ENCODE peak calls at places on chromosomes 16 and 17, in eight cellular contexts. One of them, this sample, is unnamed.

GRCh38 chr17:65514082-65514481 is 47.4 kb downstream of the AXIN2 start:
- DNase-seq in NCI-H2107: no peak
- DNase-seq in stimulated activated CD4-positive, alpha-beta T cell treated with anti-CD3 and anti-CD28 coated beads, Interleukin-1b, Interleukin-23, amount 100 ng/mL, for 24 hours: no peak
- DNase-seq in Panc1: no peak
- DNase-seq in fibroblast of villous mesenchyme: no peak
- DNase-seq in Ammon's horn: no peak
- DNase-seq in cardiac muscle cell: peak
- DNase-seq in stimulated activated CD8-positive, alpha-beta memory T cell treated with anti-CD3 and anti-CD28 coated beads, Interleukin-7, amount 100 ng/mL, for 24 hours: no peak
- DNase-seq in this sample: no peak

GRCh38 chr17:57706761-57707160 is 38.3 kb downstream of the CCDC182 start:
- DNase-seq in stimulated activated CD4-positive, alpha-beta T cell treated with anti-CD3 and anti-CD28 coated beads, Interleukin-1b, Interleukin-23, amount 100 ng/mL, for 24 hours: no peak
- DNase-seq in stimulated activated CD8-positive, alpha-beta memory T cell treated with anti-CD3 and anti-CD28 coated beads, Interleukin-7, amount 100 ng/mL, for 24 hours: no peak
- DNase-seq in Ammon's horn: no peak
- DNase-seq in NCI-H2107: no peak
- DNase-seq in cardiac muscle cell: no peak
- DNase-seq in Panc1: no peak
- DNase-seq in fibroblast of villous mesenchyme: no peak
- DNase-seq in this sample: no peak

GRCh38 chr17:691423-691822 is 23.2 kb downstream of the VPS53 start:
- DNase-seq in fibroblast of villous mesenchyme: peak
- DNase-seq in stimulated activated CD8-positive, alpha-beta memory T cell treated with anti-CD3 and anti-CD28 coated beads, Interleukin-7, amount 100 ng/mL, for 24 hours: no peak
- DNase-seq in NCI-H2107: no peak
- DNase-seq in cardiac muscle cell: no peak
- DNase-seq in Ammon's horn: no peak
- DNase-seq in stimulated activated CD4-positive, alpha-beta T cell treated with anti-CD3 and anti-CD28 coated beads, Interleukin-1b, Interleukin-23, amount 100 ng/mL, for 24 hours: no peak
- DNase-seq in Panc1: no peak
- DNase-seq in this sample: no peak

GRCh38 chr17:64615025-64615677 is 47.0 kb downstream of the SMURF2 start:
- DNase-seq in cardiac muscle cell: peak
- DNase-seq in fibroblast of villous mesenchyme: peak
- DNase-seq in Panc1: no peak
- DNase-seq in NCI-H2107: no peak
- DNase-seq in Ammon's horn: no peak
- DNase-seq in stimulated activated CD8-positive, alpha-beta memory T cell treated with anti-CD3 and anti-CD28 coated beads, Interleukin-7, amount 100 ng/mL, for 24 hours: no peak
- DNase-seq in stimulated activated CD4-positive, alpha-beta T cell treated with anti-CD3 and anti-CD28 coated beads, Interleukin-1b, Interleukin-23, amount 100 ng/mL, for 24 hours: no peak
- DNase-seq in this sample: no peak

GRCh38 chr16:4316103-4316731 is 350 bp downstream of the GLIS2 start:
- DNase-seq in stimulated activated CD4-positive, alpha-beta T cell treated with anti-CD3 and anti-CD28 coated beads, Interleukin-1b, Interleukin-23, amount 100 ng/mL, for 24 hours: no peak
- DNase-seq in NCI-H2107: no peak
- DNase-seq in Panc1: no peak
- DNase-seq in Ammon's horn: no peak
- DNase-seq in cardiac muscle cell: peak
- DNase-seq in stimulated activated CD8-positive, alpha-beta memory T cell treated with anti-CD3 and anti-CD28 coated beads, Interleukin-7, amount 100 ng/mL, for 24 hours: no peak
- DNase-seq in fibroblast of villous mesenchyme: no peak
- DNase-seq in this sample: no peak

GRCh38 chr17:32124985-32125847 is 17.1 kb upstream of the RHOT1 start:
- DNase-seq in NCI-H2107: no peak
- DNase-seq in cardiac muscle cell: no peak
- DNase-seq in stimulated activated CD4-positive, alpha-beta T cell treated with anti-CD3 and anti-CD28 coated beads, Interleukin-1b, Interleukin-23, amount 100 ng/mL, for 24 hours: no peak
- DNase-seq in Panc1: no peak
- DNase-seq in Ammon's horn: no peak
- DNase-seq in stimulated activated CD8-positive, alpha-beta memory T cell treated with anti-CD3 and anti-CD28 coated beads, Interleukin-7, amount 100 ng/mL, for 24 hours: no peak
- DNase-seq in fibroblast of villous mesenchyme: no peak
- DNase-seq in this sample: no peak

GRCh38 chr16:27177031-27177774 is 26.1 kb upstream of the KDM8 start:
- DNase-seq in fibroblast of villous mesenchyme: peak
- DNase-seq in NCI-H2107: no peak
- DNase-seq in Panc1: peak
- DNase-seq in cardiac muscle cell: peak
- DNase-seq in stimulated activated CD8-positive, alpha-beta memory T cell treated with anti-CD3 and anti-CD28 coated beads, Interleukin-7, amount 100 ng/mL, for 24 hours: no peak
- DNase-seq in Ammon's horn: no peak
- DNase-seq in stimulated activated CD4-positive, alpha-beta T cell treated with anti-CD3 and anti-CD28 coated beads, Interleukin-1b, Interleukin-23, amount 100 ng/mL, for 24 hours: no peak
- DNase-seq in this sample: no peak

GRCh38 chr16:71867934-71868333 is 16.0 kb downstream of the ZNF821 start:
- DNase-seq in stimulated activated CD8-positive, alpha-beta memory T cell treated with anti-CD3 and anti-CD28 coated beads, Interleukin-7, amount 100 ng/mL, for 24 hours: no peak
- DNase-seq in NCI-H2107: peak
- DNase-seq in stimulated activated CD4-positive, alpha-beta T cell treated with anti-CD3 and anti-CD28 coated beads, Interleukin-1b, Interleukin-23, amount 100 ng/mL, for 24 hours: no peak
- DNase-seq in cardiac muscle cell: no peak
- DNase-seq in Ammon's horn: peak
- DNase-seq in Panc1: no peak
- DNase-seq in fibroblast of villous mesenchyme: no peak
- DNase-seq in this sample: no peak

GRCh38 chr16:69711115-69711740 is 15.1 kb downstream of the NQO1 start:
- DNase-seq in cardiac muscle cell: peak
- DNase-seq in fibroblast of villous mesenchyme: peak
- DNase-seq in Panc1: no peak
- DNase-seq in Ammon's horn: no peak
- DNase-seq in stimulated activated CD8-positive, alpha-beta memory T cell treated with anti-CD3 and anti-CD28 coated beads, Interleukin-7, amount 100 ng/mL, for 24 hours: no peak
- DNase-seq in NCI-H2107: no peak
- DNase-seq in stimulated activated CD4-positive, alpha-beta T cell treated with anti-CD3 and anti-CD28 coated beads, Interleukin-1b, Interleukin-23, amount 100 ng/mL, for 24 hours: no peak
- DNase-seq in this sample: no peak

GRCh38 chr16:81837312-81837748 is 58.2 kb downstream of the PLCG2 start:
- DNase-seq in Panc1: no peak
- DNase-seq in NCI-H2107: no peak
- DNase-seq in stimulated activated CD4-positive, alpha-beta T cell treated with anti-CD3 and anti-CD28 coated beads, Interleukin-1b, Interleukin-23, amount 100 ng/mL, for 24 hours: no peak
- DNase-seq in stimulated activated CD8-positive, alpha-beta memory T cell treated with anti-CD3 and anti-CD28 coated beads, Interleukin-7, amount 100 ng/mL, for 24 hours: no peak
- DNase-seq in fibroblast of villous mesenchyme: no peak
- DNase-seq in Ammon's horn: no peak
- DNase-seq in cardiac muscle cell: no peak
- DNase-seq in this sample: no peak

GRCh38 chr16:4402439-4403132 is 13.8 kb downstream of the CORO7 start:
- DNase-seq in cardiac muscle cell: peak
- DNase-seq in fibroblast of villous mesenchyme: peak
- DNase-seq in NCI-H2107: peak
- DNase-seq in Panc1: no peak
- DNase-seq in stimulated activated CD4-positive, alpha-beta T cell treated with anti-CD3 and anti-CD28 coated beads, Interleukin-1b, Interleukin-23, amount 100 ng/mL, for 24 hours: no peak
- DNase-seq in stimulated activated CD8-positive, alpha-beta memory T cell treated with anti-CD3 and anti-CD28 coated beads, Interleukin-7, amount 100 ng/mL, for 24 hours: peak
- DNase-seq in Ammon's horn: peak
- DNase-seq in this sample: peak

GRCh38 chr17:39139137-39139516 is 12.3 kb downstream of the PLXDC1 start:
- DNase-seq in cardiac muscle cell: peak
- DNase-seq in stimulated activated CD4-positive, alpha-beta T cell treated with anti-CD3 and anti-CD28 coated beads, Interleukin-1b, Interleukin-23, amount 100 ng/mL, for 24 hours: no peak
- DNase-seq in Ammon's horn: no peak
- DNase-seq in fibroblast of villous mesenchyme: peak
- DNase-seq in Panc1: no peak
- DNase-seq in NCI-H2107: no peak
- DNase-seq in stimulated activated CD8-positive, alpha-beta memory T cell treated with anti-CD3 and anti-CD28 coated beads, Interleukin-7, amount 100 ng/mL, for 24 hours: no peak
- DNase-seq in this sample: no peak

GRCh38 chr16:84369938-84370627 is 1.7 kb downstream of the ATP2C2 start:
- DNase-seq in stimulated activated CD4-positive, alpha-beta T cell treated with anti-CD3 and anti-CD28 coated beads, Interleukin-1b, Interleukin-23, amount 100 ng/mL, for 24 hours: no peak
- DNase-seq in cardiac muscle cell: no peak
- DNase-seq in fibroblast of villous mesenchyme: no peak
- DNase-seq in Panc1: no peak
- DNase-seq in Ammon's horn: no peak
- DNase-seq in NCI-H2107: no peak
- DNase-seq in stimulated activated CD8-positive, alpha-beta memory T cell treated with anti-CD3 and anti-CD28 coated beads, Interleukin-7, amount 100 ng/mL, for 24 hours: no peak
- DNase-seq in this sample: peak

GRCh38 chr17:66675991-66676371 is 158.9 kb upstream of the CACNG5 start:
- DNase-seq in stimulated activated CD4-positive, alpha-beta T cell treated with anti-CD3 and anti-CD28 coated beads, Interleukin-1b, Interleukin-23, amount 100 ng/mL, for 24 hours: no peak
- DNase-seq in cardiac muscle cell: no peak
- DNase-seq in stimulated activated CD8-positive, alpha-beta memory T cell treated with anti-CD3 and anti-CD28 coated beads, Interleukin-7, amount 100 ng/mL, for 24 hours: no peak
- DNase-seq in Panc1: no peak
- DNase-seq in NCI-H2107: no peak
- DNase-seq in Ammon's horn: peak
- DNase-seq in fibroblast of villous mesenchyme: peak
- DNase-seq in this sample: no peak

GRCh38 chr17:81076097-81076754 is 41.3 kb downstream of the BAIAP2 start:
- DNase-seq in Panc1: no peak
- DNase-seq in fibroblast of villous mesenchyme: no peak
- DNase-seq in NCI-H2107: no peak
- DNase-seq in Ammon's horn: no peak
- DNase-seq in stimulated activated CD8-positive, alpha-beta memory T cell treated with anti-CD3 and anti-CD28 coated beads, Interleukin-7, amount 100 ng/mL, for 24 hours: no peak
- DNase-seq in cardiac muscle cell: no peak
- DNase-seq in stimulated activated CD4-positive, alpha-beta T cell treated with anti-CD3 and anti-CD28 coated beads, Interleukin-1b, Interleukin-23, amount 100 ng/mL, for 24 hours: no peak
- DNase-seq in this sample: no peak

GRCh38 chr17:18194804-18195203 is 11.2 kb downstream of the ALKBH5 start:
- DNase-seq in fibroblast of villous mesenchyme: no peak
- DNase-seq in stimulated activated CD4-positive, alpha-beta T cell treated with anti-CD3 and anti-CD28 coated beads, Interleukin-1b, Interleukin-23, amount 100 ng/mL, for 24 hours: no peak
- DNase-seq in Panc1: no peak
- DNase-seq in cardiac muscle cell: no peak
- DNase-seq in NCI-H2107: no peak
- DNase-seq in Ammon's horn: no peak
- DNase-seq in stimulated activated CD8-positive, alpha-beta memory T cell treated with anti-CD3 and anti-CD28 coated beads, Interleukin-7, amount 100 ng/mL, for 24 hours: no peak
- DNase-seq in this sample: no peak

GRCh38 chr17:956905-957304 is 22.7 kb downstream of the NXN start:
- DNase-seq in fibroblast of villous mesenchyme: peak
- DNase-seq in cardiac muscle cell: no peak
- DNase-seq in Panc1: no peak
- DNase-seq in stimulated activated CD8-positive, alpha-beta memory T cell treated with anti-CD3 and anti-CD28 coated beads, Interleukin-7, amount 100 ng/mL, for 24 hours: no peak
- DNase-seq in Ammon's horn: no peak
- DNase-seq in NCI-H2107: no peak
- DNase-seq in stimulated activated CD4-positive, alpha-beta T cell treated with anti-CD3 and anti-CD28 coated beads, Interleukin-1b, Interleukin-23, amount 100 ng/mL, for 24 hours: no peak
- DNase-seq in this sample: no peak

GRCh38 chr16:81624718-81625543 is 154.2 kb upstream of the PLCG2 start:
- DNase-seq in Ammon's horn: no peak
- DNase-seq in cardiac muscle cell: no peak
- DNase-seq in fibroblast of villous mesenchyme: no peak
- DNase-seq in stimulated activated CD4-positive, alpha-beta T cell treated with anti-CD3 and anti-CD28 coated beads, Interleukin-1b, Interleukin-23, amount 100 ng/mL, for 24 hours: no peak
- DNase-seq in stimulated activated CD8-positive, alpha-beta memory T cell treated with anti-CD3 and anti-CD28 coated beads, Interleukin-7, amount 100 ng/mL, for 24 hours: no peak
- DNase-seq in Panc1: no peak
- DNase-seq in NCI-H2107: no peak
- DNase-seq in this sample: no peak

GRCh38 chr17:78573955-78574354 is 3.2 kb downstream of the DNAH17 start:
- DNase-seq in Panc1: no peak
- DNase-seq in NCI-H2107: no peak
- DNase-seq in stimulated activated CD4-positive, alpha-beta T cell treated with anti-CD3 and anti-CD28 coated beads, Interleukin-1b, Interleukin-23, amount 100 ng/mL, for 24 hours: no peak
- DNase-seq in stimulated activated CD8-positive, alpha-beta memory T cell treated with anti-CD3 and anti-CD28 coated beads, Interleukin-7, amount 100 ng/mL, for 24 hours: no peak
- DNase-seq in Ammon's horn: no peak
- DNase-seq in fibroblast of villous mesenchyme: no peak
- DNase-seq in cardiac muscle cell: no peak
- DNase-seq in this sample: no peak

GRCh38 chr16:51152691-51153261 is 1.7 kb upstream of the SALL1 start:
- DNase-seq in NCI-H2107: no peak
- DNase-seq in stimulated activated CD4-positive, alpha-beta T cell treated with anti-CD3 and anti-CD28 coated beads, Interleukin-1b, Interleukin-23, amount 100 ng/mL, for 24 hours: no peak
- DNase-seq in Panc1: no peak
- DNase-seq in stimulated activated CD8-positive, alpha-beta memory T cell treated with anti-CD3 and anti-CD28 coated beads, Interleukin-7, amount 100 ng/mL, for 24 hours: no peak
- DNase-seq in Ammon's horn: peak
- DNase-seq in cardiac muscle cell: no peak
- DNase-seq in fibroblast of villous mesenchyme: peak
- DNase-seq in this sample: no peak